ENCODE peak calls at places on chromosomes 11 and 22, in seven cellular contexts. J, Y, U, S, B, C and R are unnamed samples.
A peak's percentile ranks its signal among the peaks of the same experiment; 100 is the strongest.

GRCh38 chr11:86802601-86803051 is 2.3 kb downstream of the PRSS23 start:
- DNase-seq in J (no peak), Y (no peak), U (no peak), S (peak; percentile 25), B (no peak), C (peak; percentile 64), R (no peak)

GRCh38 chr11:120316880-120317688 is 8.0 kb upstream of the TLCD5 start:
- DNase-seq in J (no peak), Y (no peak), U (peak; percentile 84), S (peak; percentile 42), B (no peak), C (peak; percentile 45), R (no peak)

GRCh38 chr11:62337682-62338181 is 484 bp downstream of the ASRGL1 start:
- DNase-seq in J (no peak), Y (peak; percentile 29), U (peak; percentile 13), S (peak; percentile 47), B (no peak), C (peak; percentile 28), R (peak; percentile 53)

GRCh38 chr22:17774206-17774927 is at the start of gene BID:
- DNase-seq in J (no peak), Y (peak; percentile 76), U (no peak), S (peak; percentile 38), B (no peak), C (peak; percentile 66), R (peak; percentile 34)

GRCh38 chr11:57150454-57150917 is 31.3 kb upstream of the LRRC55 start:
- DNase-seq in J (no peak), Y (no peak), U (no peak), S (no peak), B (no peak), C (peak; percentile 5), R (no peak)

GRCh38 chr22:45246060-45246985 is 5.6 kb upstream of the KIAA0930 start:
- DNase-seq in J (no peak), Y (no peak), U (peak; percentile 60), S (no peak), B (peak; percentile 97), C (peak; percentile 95), R (no peak)

GRCh38 chr11:130131957-130132850 is 27.4 kb upstream of the ST14 start:
- DNase-seq in J (no peak), Y (no peak), U (peak; percentile 50), S (peak; percentile 67), B (peak; percentile 37), C (peak; percentile 78), R (peak; percentile 33)

GRCh38 chr22:37098976-37099577 is 10.4 kb downstream of the TMPRSS6 start:
- DNase-seq in J (no peak), Y (no peak), U (no peak), S (peak; percentile 59), B (no peak), C (no peak), R (no peak)

GRCh38 chr11:61489833-61490585 is 18.5 kb upstream of the LRRC10B start:
- DNase-seq in J (no peak), Y (no peak), U (peak; percentile 29), S (peak; percentile 63), B (no peak), C (peak; percentile 44), R (no peak)

GRCh38 chr11:1303196-1303821 is 6.1 kb downstream of the TOLLIP start:
- DNase-seq in J (peak; percentile 42), Y (no peak), U (no peak), S (peak; percentile 68), B (no peak), C (peak; percentile 25), R (no peak)

GRCh38 chr11:59197990-59198389 is 14.7 kb downstream of the MPEG1 start:
- DNase-seq in J (no peak), Y (no peak), U (peak; percentile 66), S (no peak), B (no peak), C (peak; percentile 67), R (no peak)

GRCh38 chr11:59196777-59197176 is 15.9 kb downstream of the MPEG1 start:
- DNase-seq in J (no peak), Y (no peak), U (no peak), S (no peak), B (no peak), C (no peak), R (no peak)

GRCh38 chr11:59201376-59201775 is 11.4 kb downstream of the MPEG1 start:
- DNase-seq in J (no peak), Y (no peak), U (no peak), S (peak; percentile 18), B (no peak), C (no peak), R (no peak)

GRCh38 chr11:59199546-59200420 is 12.9 kb downstream of the MPEG1 start:
- DNase-seq in J (no peak), Y (no peak), U (no peak), S (no peak), B (no peak), C (no peak), R (no peak)

GRCh38 chr11:59200421-59200746 is 12.3 kb downstream of the MPEG1 start:
- DNase-seq in J (no peak), Y (no peak), U (no peak), S (no peak), B (no peak), C (no peak), R (no peak)
- TF ChIP-seq CTCF in J (no peak), Y (no peak), U (no peak), S (no peak), B (no peak), C (no peak), R (no peak)

GRCh38 chr11:124119103-124119502 is 3.9 kb downstream of the VWA5A start:
- DNase-seq in J (no peak), Y (no peak), U (no peak), S (no peak), B (no peak), C (peak; percentile 2), R (no peak)

GRCh38 chr11:124122123-124122522 is 6.9 kb downstream of the VWA5A start:
- DNase-seq in J (no peak), Y (no peak), U (no peak), S (no peak), B (no peak), C (no peak), R (no peak)

GRCh38 chr11:124123587-124123986 is 8.3 kb downstream of the VWA5A start:
- DNase-seq in J (no peak), Y (no peak), U (no peak), S (peak; percentile 35), B (no peak), C (no peak), R (no peak)
- TF ChIP-seq CTCF in J (no peak), Y (no peak), U (no peak), S (peak; percentile 31), B (peak; percentile 10), C (no peak), R (no peak)

DNA sequence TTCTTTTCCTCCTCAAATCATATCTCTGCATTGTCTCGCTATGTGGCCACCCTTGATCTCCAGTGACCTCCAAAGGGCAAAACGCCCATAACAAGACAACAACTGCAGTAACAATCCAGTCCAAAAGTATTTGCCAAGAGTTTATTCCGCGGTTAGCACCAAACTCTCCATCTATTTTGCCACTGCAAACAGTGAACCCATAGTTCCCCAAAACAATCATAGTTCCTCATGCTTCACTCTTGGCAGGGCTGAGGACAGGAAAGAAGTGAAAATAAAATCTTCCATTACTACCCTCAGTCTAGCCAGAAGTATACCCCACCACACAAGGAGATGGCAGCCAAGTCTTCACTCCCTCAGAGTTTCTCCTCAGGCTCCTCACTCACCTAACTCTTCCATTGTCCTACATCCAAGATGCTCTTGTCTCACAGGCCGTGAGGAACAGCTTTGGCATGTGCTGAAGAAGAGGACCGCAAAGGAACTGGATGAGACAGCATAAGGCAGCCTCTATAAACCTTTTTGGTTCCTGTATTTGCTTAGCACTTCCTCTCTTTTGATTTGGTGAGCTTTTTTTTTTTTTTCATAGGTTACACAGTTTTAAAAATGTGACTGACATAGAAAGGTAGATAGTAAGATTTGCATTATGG is at the start of gene LPXN:
- DNase-seq in J (no peak), Y (peak; percentile 57), U (no peak), S (no peak), B (no peak), C (peak; percentile 75), R (peak; percentile 63)
- TF ChIP-seq CTCF in J (no peak), Y (no peak), U (no peak), S (no peak), B (no peak), C (no peak), R (no peak)

DNA sequence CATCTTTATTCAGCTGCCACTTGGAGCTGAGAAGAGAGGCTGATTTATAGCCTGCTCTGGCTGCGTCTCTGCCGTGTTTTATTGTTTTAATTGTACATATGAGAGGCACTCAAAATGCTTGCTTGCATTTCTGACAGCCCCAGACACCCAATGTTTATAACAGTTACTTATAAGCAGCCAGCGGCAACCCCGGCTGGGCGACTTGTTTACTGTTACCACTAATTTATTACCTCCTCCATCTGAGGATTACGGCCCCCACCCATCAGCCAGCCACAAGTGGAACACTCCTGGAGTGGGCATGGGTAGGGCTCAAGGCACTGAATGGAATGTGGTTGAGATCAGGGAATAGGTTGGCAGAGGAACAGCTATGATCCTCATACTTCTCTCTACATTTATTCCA is 61.2 kb downstream of the CLPB start:
- DNase-seq in J (no peak), Y (no peak), U (no peak), S (no peak), B (no peak), C (no peak), R (no peak)
- TF ChIP-seq CTCF in J (no peak), Y (no peak), U (no peak), S (no peak), B (no peak), C (no peak), R (no peak)

DNA sequence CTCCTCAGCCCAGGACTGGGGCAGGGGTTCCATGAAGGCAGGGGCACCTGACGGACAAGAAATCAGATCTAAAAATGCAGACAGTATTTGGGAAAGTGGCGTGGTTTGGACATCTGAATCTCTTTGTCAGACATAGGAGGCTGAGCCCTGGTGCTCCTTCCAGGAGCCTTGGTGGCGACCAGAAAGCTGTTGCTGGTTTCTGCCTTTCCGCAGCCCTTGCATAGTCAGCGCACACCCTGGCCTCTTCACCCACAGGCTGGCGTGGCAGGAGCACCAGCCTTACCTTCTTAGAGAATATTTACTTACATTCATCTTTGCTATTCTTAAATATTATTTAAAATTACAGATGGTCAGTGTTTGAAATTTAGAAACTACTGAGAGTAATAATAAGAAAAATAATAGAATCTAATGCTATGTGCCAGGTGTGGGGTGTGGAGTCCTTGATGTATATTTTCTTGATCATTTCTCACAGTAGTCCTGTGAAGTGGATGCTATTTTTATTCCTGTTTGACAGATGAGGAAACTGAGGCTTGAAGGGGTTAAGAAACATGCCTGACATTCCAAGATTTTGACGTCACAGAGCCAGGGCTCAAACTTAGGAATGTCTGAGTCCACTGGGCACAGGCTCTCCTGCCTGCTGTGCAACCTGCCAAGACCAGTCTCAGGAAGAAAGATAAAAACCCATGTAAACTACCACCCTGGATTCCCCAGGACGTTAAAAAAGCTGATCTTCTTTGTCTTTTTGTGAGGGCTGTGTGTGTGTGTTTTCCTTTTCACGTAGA is 51.6 kb downstream of the TBC1D22A start:
- DNase-seq in J (no peak), Y (no peak), U (no peak), S (no peak), B (no peak), C (peak; percentile 46), R (no peak)
- TF ChIP-seq CTCF in J (no peak), Y (no peak), U (no peak), S (no peak), B (no peak), C (no peak), R (no peak)

GRCh38 chr22:50102946-50103345 is 13.1 kb downstream of the MOV10L1 start:
- DNase-seq in J (no peak), Y (no peak), U (no peak), S (no peak), B (no peak), C (no peak), R (no peak)
- TF ChIP-seq CTCF in J (no peak), Y (no peak), U (no peak), S (no peak), B (no peak), C (no peak), R (no peak)